ENCODE peak calls at places on chromosomes 7 and 10, in seven cellular contexts. A, T, B, C, D, U and F are unnamed samples.

GRCh38 chr10:22486431-22486830 is 141.1 kb downstream of the SPAG6 start:
- DNase-seq in D (no peak), U (no peak), T (no peak), C (no peak), A (no peak), B (no peak), F (no peak)

GRCh38 chr10:48612241-48612943 is 7.5 kb upstream of the ARHGAP22 start:
- DNase-seq in A (no peak), C (no peak), B (no peak), T (no peak), U (no peak), D (no peak), F (no peak)

GRCh38 chr10:2083591-2083990 is 346.3 kb upstream of the ADARB2 start:
- DNase-seq in C (no peak), T (no peak), D (no peak), A (no peak), B (no peak), U (no peak), F (no peak)

GRCh38 chr7:909358-910329 is 33.3 kb downstream of the GET4 start:
- DNase-seq in A (peak; percentile 64), T (no peak), B (peak; percentile 42), C (peak; percentile 44), D (peak; percentile 50), U (peak; percentile 18), F (peak; percentile 42)

GRCh38 chr7:155807013-155807804 is 5.1 kb downstream of the SHH start:
- DNase-seq in D (no peak), U (no peak), C (no peak), T (no peak), A (no peak), B (no peak), F (no peak)

GRCh38 chr10:72084094-72084459 is 4.3 kb downstream of the SPOCK2 start:
- DNase-seq in T (no peak), U (peak; percentile 77), B (no peak), C (no peak), A (peak; percentile 31), D (no peak), F (no peak)

GRCh38 chr7:135970682-135971365 is 6.3 kb downstream of the MTPN start:
- DNase-seq in T (no peak), D (no peak), C (no peak), A (peak; percentile 80), U (peak; percentile 13), B (no peak), F (no peak)

GRCh38 chr10:72276013-72276387 is 2.3 kb downstream of the DDIT4 start:
- DNase-seq in T (no peak), C (no peak), A (no peak), B (no peak), U (no peak), D (no peak), F (no peak)

GRCh38 chr7:31744294-31744874 is 57.4 kb downstream of the PPP1R17 start:
- DNase-seq in A (peak; percentile 60), U (peak; percentile 57), B (peak; percentile 30), D (peak; percentile 45), C (no peak), T (peak; percentile 76), F (peak; percentile 80)

GRCh38 chr7:200290-200689 is 7.9 kb downstream of the FAM20C start:
- DNase-seq in D (no peak), B (no peak), C (no peak), T (no peak), A (no peak), U (no peak), F (no peak)

GRCh38 chr10:77574436-77574835 is 63.2 kb downstream of the KCNMA1 start:
- DNase-seq in U (no peak), D (no peak), B (no peak), T (no peak), A (no peak), C (no peak), F (no peak)

GRCh38 chr10:77576007-77576367 is 61.6 kb downstream of the KCNMA1 start:
- DNase-seq in U (no peak), B (no peak), T (no peak), D (no peak), A (no peak), C (no peak), F (no peak)

GRCh38 chr10:77566914-77567566 is 70.6 kb downstream of the KCNMA1 start:
- DNase-seq in D (no peak), B (no peak), U (no peak), A (no peak), T (no peak), C (no peak), F (no peak)

GRCh38 chr10:77575271-77576006 is 62.2 kb downstream of the KCNMA1 start:
- DNase-seq in U (no peak), C (no peak), A (no peak), D (no peak), T (no peak), B (no peak), F (no peak)

GRCh38 chr10:77571490-77571889 is 66.1 kb downstream of the KCNMA1 start:
- DNase-seq in U (no peak), B (no peak), T (no peak), D (no peak), A (no peak), C (no peak), F (no peak)
- H3K27ac ChIP-seq in U (no peak overlapping the region), B (no peak overlapping the region), T (no peak overlapping the region), D (no peak overlapping the region), A (no peak overlapping the region), C (peak overlapping the region; percentile 30), F (no peak overlapping the region)

GRCh38 chr7:74525140-74525539 is 71.4 kb downstream of the GTF2IRD1 start:
- DNase-seq in B (no peak), T (no peak), D (no peak), C (no peak), U (no peak), A (no peak), F (no peak)

GRCh38 chr7:74521855-74522254 is 68.1 kb downstream of the GTF2IRD1 start:
- DNase-seq in B (no peak), D (no peak), U (no peak), C (no peak), T (no peak), A (no peak), F (no peak)

GRCh38 chr7:74519395-74519794 is 65.7 kb downstream of the GTF2IRD1 start:
- DNase-seq in U (no peak), C (no peak), B (no peak), A (no peak), T (no peak), D (no peak), F (no peak)

GRCh38 chr7:74523015-74523414 is 69.3 kb downstream of the GTF2IRD1 start:
- DNase-seq in D (no peak), T (no peak), B (no peak), C (no peak), U (no peak), A (no peak), F (no peak)

DNA sequence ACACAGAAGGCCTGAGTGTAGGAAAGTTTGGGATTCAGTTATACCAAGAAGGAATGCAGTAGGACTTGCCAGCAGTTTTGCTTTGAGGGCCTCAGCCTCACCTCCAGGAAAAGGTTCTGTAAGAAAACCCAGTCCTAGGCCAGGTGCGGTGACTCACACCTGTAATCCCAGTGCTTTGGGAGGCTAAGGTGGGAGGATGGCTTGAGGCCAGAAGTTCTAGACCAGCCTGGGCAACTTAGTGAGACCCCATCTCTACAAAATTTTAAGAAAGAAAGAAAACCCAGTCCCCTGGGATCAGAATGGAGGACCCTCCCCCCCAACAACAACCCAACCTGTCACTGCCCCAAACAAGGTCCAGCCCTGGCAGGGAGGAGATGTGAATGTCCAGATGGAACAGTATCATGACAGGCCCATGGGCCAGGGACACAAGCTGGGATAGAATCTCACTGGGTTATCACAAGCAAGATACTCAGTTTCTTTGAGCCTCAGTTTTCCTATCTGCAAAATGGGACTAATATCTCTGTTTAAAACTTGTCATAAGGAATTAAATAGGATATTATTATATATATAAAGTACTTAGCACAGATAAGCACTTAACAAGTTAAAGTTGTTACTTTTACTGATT is 68.7 kb downstream of the GTF2IRD1 start:
- DNase-seq in T (no peak), C (no peak), D (no peak), U (no peak), A (no peak), B (no peak), F (no peak)
- H3K27ac ChIP-seq in T (no peak overlapping the region), C (no peak overlapping the region), D (no peak overlapping the region), U (no peak overlapping the region), A (no peak overlapping the region), B (no peak overlapping the region), F (no peak overlapping the region)

GRCh38 chr10:80170026-80170425 is 35.3 kb downstream of the ANXA11 start:
- DNase-seq in B (no peak), A (no peak), T (no peak), U (no peak), D (no peak), C (no peak), F (no peak)
- H3K27ac ChIP-seq in B (no peak overlapping the region), A (no peak overlapping the region), T (no peak overlapping the region), U (no peak overlapping the region), D (no peak overlapping the region), C (peak overlapping the region; percentile 84), F (no peak overlapping the region)

DNA sequence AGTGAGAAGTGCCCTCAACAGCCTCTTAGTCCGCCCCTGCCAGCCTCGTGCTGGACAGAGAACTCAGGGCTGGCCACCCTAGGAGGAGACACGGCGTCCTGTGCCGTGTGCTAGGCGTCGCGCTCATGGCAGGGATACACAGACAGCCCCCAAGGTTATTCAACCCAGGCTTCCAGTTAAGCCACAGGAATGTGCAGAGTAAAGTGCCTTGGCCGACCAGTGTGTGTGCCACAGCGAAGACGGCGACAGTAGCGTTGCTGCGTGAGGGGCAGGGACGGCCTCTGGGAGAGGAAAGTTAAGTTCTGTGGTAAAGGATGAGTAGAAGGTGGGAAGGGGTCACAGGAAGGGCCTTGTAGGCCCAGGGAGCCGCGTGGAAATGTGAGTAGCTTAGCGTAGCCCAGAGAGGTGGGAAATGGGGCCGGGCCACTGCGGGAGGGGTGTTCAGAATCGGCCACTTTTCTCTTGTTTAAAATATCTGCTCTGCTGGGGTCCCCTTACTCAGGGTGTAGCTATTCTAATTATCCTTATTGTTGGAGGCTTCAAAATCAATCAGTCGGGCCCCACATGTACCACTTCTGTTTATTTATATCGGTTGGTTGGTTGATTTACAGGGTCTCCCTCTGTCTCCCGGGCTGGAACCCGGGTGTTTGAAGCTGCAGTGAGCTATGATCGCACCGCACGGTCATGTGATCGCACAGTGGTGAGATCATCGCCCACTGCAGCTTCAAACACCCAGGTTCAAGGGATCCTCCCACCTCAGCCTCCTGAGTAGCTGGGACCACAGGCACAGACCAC is 24.5 kb downstream of the TMEM120A start:
- DNase-seq in A (no peak), T (no peak), C (no peak), D (no peak), B (peak; percentile 84), U (no peak), F (no peak)
- H3K27ac ChIP-seq in A (no peak overlapping the region), T (no peak overlapping the region), C (peak overlapping the region; percentile 92), D (peak overlapping the region; percentile 5), B (peak overlapping the region; percentile 74), U (no peak overlapping the region), F (no peak overlapping the region)

GRCh38 chr10:103910442-103911000 is 7.5 kb downstream of the STN1 start:
- DNase-seq in A (no peak), T (no peak), C (no peak), U (no peak), D (no peak), B (no peak), F (no peak)
- H3K27ac ChIP-seq in A (no peak overlapping the region), T (no peak overlapping the region), C (peak overlapping the region; percentile 81), U (peak overlapping the region; percentile 91), D (no peak overlapping the region), B (no peak overlapping the region), F (no peak overlapping the region)